ENCODE peak calls at places on chromosomes 1 and 21, in seven cellular contexts. One of them, this sample, is unnamed.
A peak's percentile ranks its signal among the peaks of the same experiment; 100 is the strongest.

GRCh38 chr1:112700290-112701226 is 6.4 kb downstream of the RHOC start:
- DNase-seq in GM12878: peak; percentile 65
- DNase-seq in prostate gland: peak; percentile 94
- DNase-seq in breast epithelium: peak; percentile 95
- DNase-seq in stomach: peak; percentile 93
- DNase-seq in HCT116: peak; percentile 77
- DNase-seq in sigmoid colon: peak; percentile 99
- DNase-seq in this sample: peak; percentile 76

GRCh38 chr1:224182057-224182865 is 779 bp upstream of the DEGS1 start:
- DNase-seq in HCT116: no peak
- DNase-seq in sigmoid colon: no peak
- DNase-seq in stomach: peak; percentile 35
- DNase-seq in prostate gland: no peak
- DNase-seq in GM12878: peak; percentile 91
- DNase-seq in breast epithelium: no peak
- DNase-seq in this sample: no peak

GRCh38 chr1:16163882-16164820 is 8.3 kb upstream of the EPHA2 start:
- DNase-seq in sigmoid colon: no peak
- DNase-seq in HCT116: no peak
- DNase-seq in breast epithelium: no peak
- DNase-seq in prostate gland: no peak
- DNase-seq in stomach: no peak
- DNase-seq in GM12878: no peak
- DNase-seq in this sample: peak; percentile 96

GRCh38 chr1:163170975-163171676 is 31.6 kb downstream of the RGS5 start:
- DNase-seq in sigmoid colon: no peak
- DNase-seq in HCT116: no peak
- DNase-seq in prostate gland: no peak
- DNase-seq in stomach: no peak
- DNase-seq in GM12878: no peak
- DNase-seq in breast epithelium: no peak
- DNase-seq in this sample: no peak

GRCh38 chr1:17516303-17517214 is 22.9 kb upstream of the ARHGEF10L start:
- DNase-seq in prostate gland: no peak
- DNase-seq in sigmoid colon: no peak
- DNase-seq in breast epithelium: no peak
- DNase-seq in GM12878: no peak
- DNase-seq in HCT116: no peak
- DNase-seq in stomach: peak; percentile 85
- DNase-seq in this sample: no peak

GRCh38 chr1:243351347-243351746 is 95.5 kb downstream of the SDCCAG8 start:
- DNase-seq in sigmoid colon: no peak
- DNase-seq in prostate gland: no peak
- DNase-seq in stomach: no peak
- DNase-seq in GM12878: no peak
- DNase-seq in breast epithelium: no peak
- DNase-seq in HCT116: no peak
- DNase-seq in this sample: no peak

GRCh38 chr1:228212415-228212965 is 4.6 kb downstream of the OBSCN start:
- DNase-seq in breast epithelium: peak; percentile 20
- DNase-seq in stomach: no peak
- DNase-seq in GM12878: no peak
- DNase-seq in prostate gland: no peak
- DNase-seq in HCT116: no peak
- DNase-seq in sigmoid colon: no peak
- DNase-seq in this sample: no peak

GRCh38 chr1:23910553-23911246 is 2.5 kb downstream of the CNR2 start:
- DNase-seq in breast epithelium: no peak
- DNase-seq in GM12878: peak; percentile 86
- DNase-seq in sigmoid colon: no peak
- DNase-seq in stomach: no peak
- DNase-seq in prostate gland: no peak
- DNase-seq in HCT116: no peak
- DNase-seq in this sample: no peak

GRCh38 chr1:179082308-179083030 is 599 bp downstream of the TOR3A start:
- DNase-seq in prostate gland: no peak
- DNase-seq in sigmoid colon: peak; percentile 76
- DNase-seq in breast epithelium: no peak
- DNase-seq in HCT116: no peak
- DNase-seq in GM12878: no peak
- DNase-seq in stomach: peak; percentile 40
- DNase-seq in this sample: no peak

GRCh38 chr1:156875067-156875615 is 14.5 kb downstream of the NTRK1 start:
- DNase-seq in stomach: no peak
- DNase-seq in prostate gland: no peak
- DNase-seq in HCT116: no peak
- DNase-seq in breast epithelium: no peak
- DNase-seq in GM12878: no peak
- DNase-seq in sigmoid colon: no peak
- DNase-seq in this sample: no peak

GRCh38 chr1:16618719-16619118 is 5.4 kb upstream of the NBPF1 start:
- DNase-seq in HCT116: no peak
- DNase-seq in GM12878: no peak
- DNase-seq in prostate gland: no peak
- DNase-seq in sigmoid colon: peak; percentile 83
- DNase-seq in stomach: peak; percentile 29
- DNase-seq in breast epithelium: peak; percentile 18
- DNase-seq in this sample: no peak

GRCh38 chr1:223731076-223731770 is 18.9 kb downstream of the CAPN2 start:
- DNase-seq in breast epithelium: peak; percentile 56
- DNase-seq in stomach: peak; percentile 82
- DNase-seq in prostate gland: no peak
- DNase-seq in sigmoid colon: peak; percentile 84
- DNase-seq in GM12878: no peak
- DNase-seq in HCT116: no peak
- DNase-seq in this sample: no peak

GRCh38 chr1:181485276-181486097 is 2.2 kb downstream of the CACNA1E start:
- DNase-seq in breast epithelium: no peak
- DNase-seq in HCT116: no peak
- DNase-seq in sigmoid colon: no peak
- DNase-seq in prostate gland: no peak
- DNase-seq in stomach: no peak
- DNase-seq in GM12878: peak; percentile 53
- DNase-seq in this sample: no peak

GRCh38 chr1:212712451-212713303 is 13.0 kb upstream of the BATF3 start:
- DNase-seq in prostate gland: no peak
- DNase-seq in stomach: no peak
- DNase-seq in HCT116: no peak
- DNase-seq in GM12878: no peak
- DNase-seq in breast epithelium: no peak
- DNase-seq in sigmoid colon: no peak
- DNase-seq in this sample: no peak

GRCh38 chr1:93716974-93717373 is 35.3 kb upstream of the BCAR3 start:
- DNase-seq in stomach: no peak
- DNase-seq in sigmoid colon: no peak
- DNase-seq in breast epithelium: no peak
- DNase-seq in prostate gland: no peak
- DNase-seq in GM12878: no peak
- DNase-seq in HCT116: no peak
- DNase-seq in this sample: no peak

GRCh38 chr1:61504840-61505239 is 220.1 kb downstream of the TM2D1 start:
- DNase-seq in stomach: no peak
- DNase-seq in breast epithelium: no peak
- DNase-seq in HCT116: no peak
- DNase-seq in GM12878: no peak
- DNase-seq in sigmoid colon: no peak
- DNase-seq in prostate gland: no peak
- DNase-seq in this sample: no peak

GRCh38 chr1:107486365-107486764 is 345.5 kb downstream of the NTNG1 start:
- DNase-seq in stomach: no peak
- DNase-seq in breast epithelium: no peak
- DNase-seq in prostate gland: no peak
- DNase-seq in HCT116: no peak
- DNase-seq in GM12878: no peak
- DNase-seq in sigmoid colon: no peak
- DNase-seq in this sample: no peak

GRCh38 chr1:159922499-159923202 is 2.7 kb downstream of the TAGLN2 start:
- DNase-seq in breast epithelium: no peak
- DNase-seq in HCT116: no peak
- DNase-seq in stomach: peak; percentile 51
- DNase-seq in GM12878: no peak
- DNase-seq in prostate gland: no peak
- DNase-seq in sigmoid colon: peak; percentile 75
- DNase-seq in this sample: no peak

GRCh38 chr1:115300087-115300856 is 37.8 kb downstream of the NGF start:
- DNase-seq in HCT116: no peak
- DNase-seq in GM12878: no peak
- DNase-seq in breast epithelium: no peak
- DNase-seq in prostate gland: no peak
- DNase-seq in stomach: no peak
- DNase-seq in sigmoid colon: no peak
- DNase-seq in this sample: no peak

DNA sequence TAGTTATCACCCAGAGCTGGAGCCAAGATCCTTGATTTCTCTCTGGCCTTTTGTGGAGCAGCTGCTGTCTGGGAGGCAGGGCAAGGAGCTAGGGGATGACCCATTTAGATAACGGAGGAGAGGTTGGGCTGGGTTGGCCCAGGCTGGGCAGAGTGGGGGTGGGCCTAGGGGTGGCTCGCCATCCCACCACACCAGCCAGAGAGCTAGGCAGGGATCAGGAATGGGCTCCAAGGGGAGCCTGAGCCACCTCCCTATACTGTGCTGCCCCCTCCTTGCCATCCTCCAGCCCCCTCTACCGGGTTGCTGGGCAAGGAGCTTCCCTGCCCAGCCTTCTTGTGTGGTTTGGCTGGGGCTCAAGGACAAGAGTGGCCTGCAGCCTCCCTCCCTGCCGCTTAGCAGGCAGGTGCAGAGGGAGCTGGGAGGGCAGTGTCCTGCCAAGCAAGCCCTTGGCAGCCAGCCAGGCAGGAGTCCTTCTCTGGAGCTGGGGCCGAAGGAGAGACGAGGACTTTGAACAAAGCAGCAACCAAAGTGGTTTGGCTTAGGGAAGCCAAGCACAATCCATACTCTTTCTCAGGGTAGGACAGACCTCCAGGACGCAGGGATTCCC is 4.1 kb downstream of the NUAK2 start:
- DNase-seq in breast epithelium: peak; percentile 88
- DNase-seq in prostate gland: peak; percentile 88
- DNase-seq in sigmoid colon: no peak
- DNase-seq in HCT116: no peak
- DNase-seq in stomach: peak; percentile 96
- DNase-seq in GM12878: no peak
- DNase-seq in this sample: no peak
- H3K4me1 ChIP-seq in breast epithelium: peaks cover 19% of the 10 kb centered on the region
- H3K4me1 ChIP-seq in prostate gland: peaks cover 38% of the 10 kb centered on the region
- H3K4me1 ChIP-seq in sigmoid colon: peaks cover 24% of the 10 kb centered on the region
- H3K4me1 ChIP-seq in HCT116: peaks cover 59% of the 10 kb centered on the region
- H3K4me1 ChIP-seq in stomach: peaks cover 77% of the 10 kb centered on the region
- H3K4me1 ChIP-seq in GM12878: peaks cover 22% of the 10 kb centered on the region
- H3K4me1 ChIP-seq in this sample: peaks cover 63% of the 10 kb centered on the region

DNA sequence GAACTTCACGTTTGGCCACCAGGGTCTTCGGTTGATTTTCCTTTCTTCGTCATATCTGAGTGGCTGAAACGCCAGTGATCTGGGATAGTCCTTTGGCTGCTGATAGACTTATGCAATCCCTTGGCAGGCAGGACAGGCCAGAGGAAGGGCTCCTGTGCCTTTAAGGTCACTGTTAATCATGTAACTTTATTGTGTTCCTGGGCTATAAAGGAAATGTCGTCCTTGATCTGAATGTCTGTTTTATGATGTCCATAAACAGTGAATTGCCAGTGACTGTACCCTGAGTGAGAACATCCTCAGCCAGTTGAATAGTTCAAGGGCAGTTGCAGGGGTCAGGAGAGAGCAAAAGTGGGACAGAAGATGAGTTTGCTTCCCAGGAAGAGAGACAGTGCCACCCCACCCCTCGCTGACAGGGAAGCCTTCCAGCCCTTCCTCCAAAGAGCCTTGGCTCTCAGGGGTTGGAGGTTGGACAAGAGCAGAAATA is 68.0 kb downstream of the PDE9A start:
- DNase-seq in prostate gland: peak; percentile 49
- DNase-seq in stomach: no peak
- DNase-seq in GM12878: no peak
- DNase-seq in HCT116: no peak
- DNase-seq in sigmoid colon: peak; percentile 85
- DNase-seq in breast epithelium: no peak
- DNase-seq in this sample: no peak
- TF ChIP-seq POLR2AphosphoS5 in prostate gland: peak; percentile 84
- TF ChIP-seq POLR2AphosphoS5 in stomach: peak; percentile 9
- TF ChIP-seq POLR2AphosphoS5 in GM12878: no peak
- TF ChIP-seq POLR2AphosphoS5 in HCT116: no peak
- TF ChIP-seq POLR2AphosphoS5 in sigmoid colon: peak; percentile 79
- TF ChIP-seq POLR2AphosphoS5 in breast epithelium: no peak
- TF ChIP-seq POLR2AphosphoS5 in this sample: no peak

GRCh38 chr21:45135122-45135521 is 60.7 kb downstream of the ADARB1 start:
- DNase-seq in HCT116: no peak
- DNase-seq in breast epithelium: no peak
- DNase-seq in GM12878: no peak
- DNase-seq in sigmoid colon: no peak
- DNase-seq in stomach: no peak
- DNase-seq in prostate gland: no peak
- DNase-seq in this sample: no peak
- H3K4me1 ChIP-seq in HCT116: peaks cover 21% of the 10 kb centered on the region
- H3K4me1 ChIP-seq in breast epithelium: no peaks in the 10 kb centered on the region
- H3K4me1 ChIP-seq in GM12878: no peaks in the 10 kb centered on the region
- H3K4me1 ChIP-seq in sigmoid colon: peaks cover 37% of the 10 kb centered on the region
- H3K4me1 ChIP-seq in stomach: peaks cover 15% of the 10 kb centered on the region
- H3K4me1 ChIP-seq in prostate gland: no peaks in the 10 kb centered on the region
- H3K4me1 ChIP-seq in this sample: no peaks in the 10 kb centered on the region

GRCh38 chr1:20262810-20263534 is 27.7 kb upstream of the VWA5B1 start:
- DNase-seq in HCT116: no peak
- DNase-seq in breast epithelium: no peak
- DNase-seq in sigmoid colon: no peak
- DNase-seq in stomach: no peak
- DNase-seq in GM12878: no peak
- DNase-seq in prostate gland: no peak
- DNase-seq in this sample: no peak

GRCh38 chr1:20261095-20261494 is 29.6 kb upstream of the VWA5B1 start:
- DNase-seq in stomach: no peak
- DNase-seq in GM12878: no peak
- DNase-seq in breast epithelium: no peak
- DNase-seq in prostate gland: no peak
- DNase-seq in sigmoid colon: no peak
- DNase-seq in HCT116: no peak
- DNase-seq in this sample: no peak

GRCh38 chr1:20266642-20267041 is 24.0 kb upstream of the VWA5B1 start:
- DNase-seq in prostate gland: no peak
- DNase-seq in HCT116: no peak
- DNase-seq in sigmoid colon: no peak
- DNase-seq in breast epithelium: no peak
- DNase-seq in GM12878: no peak
- DNase-seq in stomach: no peak
- DNase-seq in this sample: no peak

GRCh38 chr1:20266141-20266540 is 24.5 kb upstream of the VWA5B1 start:
- DNase-seq in HCT116: no peak
- DNase-seq in sigmoid colon: no peak
- DNase-seq in stomach: no peak
- DNase-seq in breast epithelium: no peak
- DNase-seq in GM12878: no peak
- DNase-seq in prostate gland: no peak
- DNase-seq in this sample: no peak

DNA sequence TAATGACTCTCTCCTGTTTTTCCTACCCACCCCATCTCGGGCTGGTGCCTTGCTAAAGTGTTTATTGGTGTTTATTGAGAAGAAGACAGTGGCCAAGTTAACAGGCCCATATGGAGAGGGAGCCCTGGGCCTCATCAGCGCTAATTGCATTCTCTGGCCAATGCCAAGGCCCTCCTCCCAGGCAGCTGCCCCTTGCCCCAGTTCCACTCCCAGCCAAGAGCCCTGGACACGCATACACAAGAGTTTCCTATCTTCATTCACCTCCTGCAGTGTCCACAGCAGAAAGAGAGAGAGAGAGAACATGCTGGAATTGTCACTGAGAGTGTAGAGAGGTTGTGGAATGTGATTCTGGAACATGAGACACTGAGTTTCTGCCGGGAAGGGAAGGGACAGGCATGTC is 25.4 kb upstream of the VWA5B1 start:
- DNase-seq in HCT116: no peak
- DNase-seq in breast epithelium: no peak
- DNase-seq in GM12878: no peak
- DNase-seq in prostate gland: no peak
- DNase-seq in sigmoid colon: peak; percentile 85
- DNase-seq in stomach: no peak
- DNase-seq in this sample: no peak
- TF ChIP-seq POLR2AphosphoS5 in HCT116: no peak
- TF ChIP-seq POLR2AphosphoS5 in breast epithelium: no peak
- TF ChIP-seq POLR2AphosphoS5 in GM12878: no peak
- TF ChIP-seq POLR2AphosphoS5 in prostate gland: no peak
- TF ChIP-seq POLR2AphosphoS5 in sigmoid colon: peak; percentile 45
- TF ChIP-seq POLR2AphosphoS5 in stomach: no peak
- TF ChIP-seq POLR2AphosphoS5 in this sample: no peak

This sample was measured in Panc1.